ENCODE peak calls at places on chromosome 6, in ten cellular contexts. Z, O, N, X, V, D, L, Y, U and M are unnamed samples.
A peak's percentile ranks its signal among the peaks of the same experiment; 100 is the strongest.

GRCh38 chr6:155186052-155186658 is 77.7 kb upstream of the CLDN20 start:
- DNase-seq in Z (no peak), O (no peak), N (no peak), X (no peak), V (no peak), D (peak; percentile 24), L (no peak), Y (no peak), U (no peak), M (no peak)

GRCh38 chr6:1496836-1497592 is 107.6 kb downstream of the FOXF2 start:
- DNase-seq in Z (no peak), O (no peak), N (no peak), X (no peak), V (no peak), D (no peak), L (no peak), Y (no peak), U (peak; percentile 4), M (no peak)

GRCh38 chr6:105793132-105793531 is 293.0 kb upstream of the PRDM1 start:
- DNase-seq in Z (no peak), O (peak; percentile 84), N (no peak), X (peak; percentile 49), V (peak; percentile 43), D (peak; percentile 68), L (no peak), Y (peak; percentile 5), U (no peak), M (peak; percentile 49)

GRCh38 chr6:170212956-170213636 is 77.8 kb downstream of the DLL1 start:
- DNase-seq in Z (no peak), O (no peak), N (no peak), X (no peak), V (no peak), D (no peak), L (no peak), Y (no peak), U (no peak), M (peak; percentile 10)

GRCh38 chr6:34583461-34583860 is 27.3 kb upstream of the SPDEF start:
- DNase-seq in Z (no peak), O (no peak), N (no peak), X (no peak), V (peak; percentile 54), D (no peak), L (no peak), Y (no peak), U (no peak), M (no peak)

GRCh38 chr6:140445474-140446004 is 1071.1 kb upstream of the CITED2 start:
- DNase-seq in Z (no peak), O (no peak), N (no peak), X (no peak), V (no peak), D (no peak), L (peak; percentile 63), Y (no peak), U (no peak), M (no peak)

GRCh38 chr6:46821348-46821992 is 28.3 kb downstream of the MEP1A start:
- DNase-seq in Z (no peak), O (peak; percentile 5), N (no peak), X (no peak), V (no peak), D (no peak), L (no peak), Y (no peak), U (no peak), M (no peak)

GRCh38 chr6:161406633-161407032 is 132.8 kb upstream of the AGPAT4 start:
- DNase-seq in Z (no peak), O (peak; percentile 10), N (no peak), X (no peak), V (no peak), D (no peak), L (peak; percentile 65), Y (no peak), U (no peak), M (no peak)

GRCh38 chr6:72857791-72858190 is 235.9 kb downstream of the KCNQ5 start:
- DNase-seq in Z (no peak), O (no peak), N (no peak), X (no peak), V (no peak), D (no peak), L (no peak), Y (no peak), U (no peak), M (no peak)

GRCh38 chr6:129567374-129567773 is 142.6 kb downstream of the ARHGAP18 start:
- DNase-seq in Z (no peak), O (peak; percentile 53), N (no peak), X (no peak), V (peak; percentile 35), D (peak; percentile 60), L (no peak), Y (no peak), U (peak; percentile 27), M (no peak)